ENCODE peak calls at places on chromosomes 16 and 17, in ten cellular contexts. One of them, this sample, is unnamed.

GRCh38 chr17:37607637-37608368 is 1.4 kb downstream of the SYNRG start:
- DNase-seq in activated T-helper 1 cell treated with anti-CD3 and anti-CD28 coated beads, Interleukin-2, amount 50 U/mL, for 16 hours: no peak
- DNase-seq in mesendoderm: no peak
- DNase-seq in dermis blood vessel endothelial cell: peak
- DNase-seq in MCF 10A: no peak
- DNase-seq in HS-27A: no peak
- DNase-seq in GM04504: no peak
- DNase-seq in iPS-NIHi11: no peak
- DNase-seq in activated CD4-positive, alpha-beta T cell treated with anti-CD3 and anti-CD28 coated beads for 36 hours: peak
- DNase-seq in AG08396: no peak
- DNase-seq in this sample: peak

GRCh38 chr17:77741109-77741508 is 217.4 kb upstream of the TNRC6C start:
- DNase-seq in activated T-helper 1 cell treated with anti-CD3 and anti-CD28 coated beads, Interleukin-2, amount 50 U/mL, for 16 hours: peak
- DNase-seq in mesendoderm: peak
- DNase-seq in dermis blood vessel endothelial cell: no peak
- DNase-seq in MCF 10A: no peak
- DNase-seq in HS-27A: no peak
- DNase-seq in GM04504: no peak
- DNase-seq in iPS-NIHi11: peak
- DNase-seq in activated CD4-positive, alpha-beta T cell treated with anti-CD3 and anti-CD28 coated beads for 36 hours: peak
- DNase-seq in AG08396: no peak
- DNase-seq in this sample: no peak

GRCh38 chr16:67675999-67676398 is 9.4 kb downstream of the C16orf86 start:
- DNase-seq in activated T-helper 1 cell treated with anti-CD3 and anti-CD28 coated beads, Interleukin-2, amount 50 U/mL, for 16 hours: no peak
- DNase-seq in mesendoderm: no peak
- DNase-seq in dermis blood vessel endothelial cell: no peak
- DNase-seq in MCF 10A: no peak
- DNase-seq in HS-27A: no peak
- DNase-seq in GM04504: no peak
- DNase-seq in iPS-NIHi11: no peak
- DNase-seq in activated CD4-positive, alpha-beta T cell treated with anti-CD3 and anti-CD28 coated beads for 36 hours: no peak
- DNase-seq in AG08396: no peak
- DNase-seq in this sample: no peak

GRCh38 chr16:12410842-12411490 is 392.7 kb downstream of the CPPED1 start:
- DNase-seq in activated T-helper 1 cell treated with anti-CD3 and anti-CD28 coated beads, Interleukin-2, amount 50 U/mL, for 16 hours: no peak
- DNase-seq in mesendoderm: no peak
- DNase-seq in dermis blood vessel endothelial cell: no peak
- DNase-seq in MCF 10A: no peak
- DNase-seq in HS-27A: no peak
- DNase-seq in GM04504: no peak
- DNase-seq in iPS-NIHi11: no peak
- DNase-seq in activated CD4-positive, alpha-beta T cell treated with anti-CD3 and anti-CD28 coated beads for 36 hours: no peak
- DNase-seq in AG08396: no peak
- DNase-seq in this sample: no peak

GRCh38 chr16:87806608-87807546 is 41.1 kb upstream of the KLHDC4 start:
- DNase-seq in activated T-helper 1 cell treated with anti-CD3 and anti-CD28 coated beads, Interleukin-2, amount 50 U/mL, for 16 hours: no peak
- DNase-seq in mesendoderm: peak
- DNase-seq in dermis blood vessel endothelial cell: peak
- DNase-seq in MCF 10A: peak
- DNase-seq in HS-27A: peak
- DNase-seq in GM04504: peak
- DNase-seq in iPS-NIHi11: peak
- DNase-seq in activated CD4-positive, alpha-beta T cell treated with anti-CD3 and anti-CD28 coated beads for 36 hours: peak
- DNase-seq in AG08396: peak
- DNase-seq in this sample: peak

GRCh38 chr17:77749316-77749715 is 209.2 kb upstream of the TNRC6C start:
- DNase-seq in activated T-helper 1 cell treated with anti-CD3 and anti-CD28 coated beads, Interleukin-2, amount 50 U/mL, for 16 hours: no peak
- DNase-seq in mesendoderm: no peak
- DNase-seq in dermis blood vessel endothelial cell: no peak
- DNase-seq in MCF 10A: no peak
- DNase-seq in HS-27A: no peak
- DNase-seq in GM04504: no peak
- DNase-seq in iPS-NIHi11: no peak
- DNase-seq in activated CD4-positive, alpha-beta T cell treated with anti-CD3 and anti-CD28 coated beads for 36 hours: no peak
- DNase-seq in AG08396: no peak
- DNase-seq in this sample: no peak

GRCh38 chr16:81446318-81447275 is 2.0 kb downstream of the CMIP start:
- DNase-seq in activated T-helper 1 cell treated with anti-CD3 and anti-CD28 coated beads, Interleukin-2, amount 50 U/mL, for 16 hours: no peak
- DNase-seq in mesendoderm: peak
- DNase-seq in dermis blood vessel endothelial cell: peak
- DNase-seq in MCF 10A: peak
- DNase-seq in HS-27A: no peak
- DNase-seq in GM04504: no peak
- DNase-seq in iPS-NIHi11: no peak
- DNase-seq in activated CD4-positive, alpha-beta T cell treated with anti-CD3 and anti-CD28 coated beads for 36 hours: peak
- DNase-seq in AG08396: peak
- DNase-seq in this sample: no peak

GRCh38 chr17:72922223-72922622 is 170.3 kb downstream of the SLC39A11 start:
- DNase-seq in activated T-helper 1 cell treated with anti-CD3 and anti-CD28 coated beads, Interleukin-2, amount 50 U/mL, for 16 hours: no peak
- DNase-seq in mesendoderm: no peak
- DNase-seq in dermis blood vessel endothelial cell: no peak
- DNase-seq in MCF 10A: no peak
- DNase-seq in HS-27A: no peak
- DNase-seq in GM04504: no peak
- DNase-seq in iPS-NIHi11: no peak
- DNase-seq in activated CD4-positive, alpha-beta T cell treated with anti-CD3 and anti-CD28 coated beads for 36 hours: no peak
- DNase-seq in AG08396: no peak
- DNase-seq in this sample: no peak